ENCODE peak calls at places on chromosomes 3 and 15, in five cellular contexts. One of them, this sample, is unnamed.

GRCh38 chr3:143793971-143794370 is 54.3 kb downstream of the SLC9A9 start:
- DNase-seq in PC-9: no peak
- DNase-seq in heart right ventricle: no peak
- DNase-seq in adrenal gland: no peak
- DNase-seq in GM23338: no peak
- DNase-seq in this sample: no peak

GRCh38 chr3:132347095-132347494 is 29.9 kb downstream of the ACP3 start:
- DNase-seq in PC-9: peak; percentile 50
- DNase-seq in heart right ventricle: no peak
- DNase-seq in GM23338: no peak
- DNase-seq in adrenal gland: peak; percentile 82
- DNase-seq in this sample: no peak

GRCh38 chr3:187642861-187643260 is 27.3 kb downstream of the SST start:
- DNase-seq in adrenal gland: no peak
- DNase-seq in PC-9: no peak
- DNase-seq in heart right ventricle: no peak
- DNase-seq in GM23338: no peak
- DNase-seq in this sample: no peak

GRCh38 chr3:135487261-135487660 is 478.3 kb upstream of the PPP2R3A start:
- DNase-seq in adrenal gland: peak; percentile 73
- DNase-seq in GM23338: no peak
- DNase-seq in PC-9: no peak
- DNase-seq in heart right ventricle: no peak
- DNase-seq in this sample: no peak

GRCh38 chr15:90552162-90552928 is 22.6 kb downstream of the CRTC3 start:
- DNase-seq in adrenal gland: no peak
- DNase-seq in GM23338: no peak
- DNase-seq in heart right ventricle: no peak
- DNase-seq in PC-9: no peak
- DNase-seq in this sample: no peak

GRCh38 chr3:107690522-107691138 is 167.9 kb downstream of the BBX start:
- DNase-seq in adrenal gland: no peak
- DNase-seq in GM23338: peak; percentile 87
- DNase-seq in PC-9: no peak
- DNase-seq in heart right ventricle: no peak
- DNase-seq in this sample: peak; percentile 36

GRCh38 chr15:67253517-67254237 is 784 bp downstream of the AAGAB start:
- DNase-seq in adrenal gland: no peak
- DNase-seq in heart right ventricle: no peak
- DNase-seq in PC-9: peak; percentile 10
- DNase-seq in GM23338: no peak
- DNase-seq in this sample: peak; percentile 2

GRCh38 chr3:110234831-110235230 is 836.8 kb upstream of the NECTIN3 start:
- DNase-seq in heart right ventricle: no peak
- DNase-seq in PC-9: no peak
- DNase-seq in GM23338: no peak
- DNase-seq in adrenal gland: no peak
- DNase-seq in this sample: no peak

GRCh38 chr15:75058127-75058905 is 34.9 kb downstream of the PPCDC start:
- DNase-seq in adrenal gland: peak; percentile 20
- DNase-seq in PC-9: peak; percentile 66
- DNase-seq in heart right ventricle: no peak
- DNase-seq in GM23338: peak; percentile 17
- DNase-seq in this sample: no peak

GRCh38 chr15:32998182-32998581 is 196.3 kb downstream of the FMN1 start:
- DNase-seq in heart right ventricle: no peak
- DNase-seq in PC-9: no peak
- DNase-seq in adrenal gland: no peak
- DNase-seq in GM23338: no peak
- DNase-seq in this sample: no peak

GRCh38 chr15:37907136-37907535 is 27.3 kb upstream of the TMCO5A start:
- DNase-seq in heart right ventricle: no peak
- DNase-seq in PC-9: no peak
- DNase-seq in GM23338: no peak
- DNase-seq in adrenal gland: no peak
- DNase-seq in this sample: no peak

GRCh38 chr15:96037584-96037983 is 292.9 kb upstream of the NR2F2 start:
- DNase-seq in adrenal gland: no peak
- DNase-seq in GM23338: no peak
- DNase-seq in PC-9: no peak
- DNase-seq in heart right ventricle: no peak
- DNase-seq in this sample: no peak

GRCh38 chr3:149128856-149129255 is 582 bp upstream of the HPS3 start:
- DNase-seq in PC-9: no peak
- DNase-seq in adrenal gland: no peak
- DNase-seq in heart right ventricle: no peak
- DNase-seq in GM23338: no peak
- DNase-seq in this sample: no peak

GRCh38 chr3:188339410-188340295 is 185.7 kb downstream of the LPP start:
- DNase-seq in PC-9: no peak
- DNase-seq in GM23338: peak; percentile 8
- DNase-seq in heart right ventricle: no peak
- DNase-seq in adrenal gland: no peak
- DNase-seq in this sample: no peak

GRCh38 chr3:56119575-56120349 is 348.5 kb downstream of the ERC2 start:
- DNase-seq in heart right ventricle: peak; percentile 28
- DNase-seq in adrenal gland: no peak
- DNase-seq in PC-9: no peak
- DNase-seq in GM23338: no peak
- DNase-seq in this sample: no peak

GRCh38 chr3:109973733-109974132 is 636.4 kb upstream of the DPPA4 start:
- DNase-seq in GM23338: no peak
- DNase-seq in heart right ventricle: no peak
- DNase-seq in PC-9: no peak
- DNase-seq in adrenal gland: no peak
- DNase-seq in this sample: no peak

DNA sequence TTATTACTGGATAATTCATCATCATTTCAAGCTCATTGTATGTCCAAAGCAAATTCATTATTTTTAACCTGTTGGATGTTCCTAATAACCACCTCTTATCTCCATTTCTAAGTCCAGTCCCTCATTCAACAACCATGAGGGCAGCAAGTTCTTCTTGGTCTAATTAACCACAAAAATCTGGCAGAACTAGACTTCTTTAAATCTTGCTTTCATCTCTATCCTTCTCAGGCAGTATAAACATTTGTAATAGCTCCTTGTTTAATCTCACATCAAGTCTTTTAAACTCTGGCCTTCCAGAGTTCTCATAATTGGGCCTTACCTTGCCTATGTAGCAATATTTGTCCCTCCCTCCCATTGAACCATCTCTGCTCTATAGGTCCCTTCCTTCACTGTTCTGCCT is 17.0 kb upstream of the GHSR start:
- DNase-seq in PC-9: no peak
- DNase-seq in GM23338: no peak
- DNase-seq in adrenal gland: no peak
- DNase-seq in heart right ventricle: no peak
- DNase-seq in this sample: no peak
- H3K36me3 ChIP-seq in PC-9: no peaks in the 10 kb centered on the region
- H3K36me3 ChIP-seq in GM23338: no peaks in the 10 kb centered on the region
- H3K36me3 ChIP-seq in adrenal gland: no peaks in the 10 kb centered on the region
- H3K36me3 ChIP-seq in heart right ventricle: no peaks in the 10 kb centered on the region
- H3K36me3 ChIP-seq in this sample: no peaks in the 10 kb centered on the region

GRCh38 chr15:48415036-48415886 is 84.0 kb downstream of the DUT start:
- DNase-seq in adrenal gland: no peak
- DNase-seq in PC-9: peak; percentile 16
- DNase-seq in GM23338: no peak
- DNase-seq in heart right ventricle: no peak
- DNase-seq in this sample: no peak
- H3K36me3 ChIP-seq in adrenal gland: peaks cover 11% of the 10 kb centered on the region
- H3K36me3 ChIP-seq in PC-9: no peaks in the 10 kb centered on the region
- H3K36me3 ChIP-seq in GM23338: no peaks in the 10 kb centered on the region
- H3K36me3 ChIP-seq in heart right ventricle: peaks cover 21% of the 10 kb centered on the region
- H3K36me3 ChIP-seq in this sample: no peaks in the 10 kb centered on the region

DNA sequence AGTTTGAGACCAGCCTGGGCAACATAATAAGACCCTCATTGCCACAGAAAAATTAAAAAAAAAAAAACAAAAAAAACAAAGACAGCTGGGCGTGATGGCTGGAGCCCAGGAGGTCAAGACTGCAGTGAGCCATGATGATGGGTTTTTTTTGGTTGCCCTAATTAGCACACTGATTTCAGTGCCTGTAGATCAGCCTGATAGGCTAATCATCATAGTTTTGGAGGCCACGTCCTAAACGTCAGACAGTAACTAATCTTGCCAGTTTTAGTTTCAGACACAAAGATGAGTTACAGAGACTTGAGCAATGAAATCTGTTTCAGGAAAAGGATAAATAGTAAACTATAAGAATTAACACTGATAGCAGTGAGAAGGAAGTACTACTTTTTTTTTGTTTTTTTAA is 55.4 kb downstream of the LRCH3 start:
- DNase-seq in adrenal gland: no peak
- DNase-seq in heart right ventricle: no peak
- DNase-seq in GM23338: no peak
- DNase-seq in PC-9: no peak
- DNase-seq in this sample: no peak
- H3K36me3 ChIP-seq in adrenal gland: peaks cover 50% of the 10 kb centered on the region
- H3K36me3 ChIP-seq in heart right ventricle: peaks cover 49% of the 10 kb centered on the region
- H3K36me3 ChIP-seq in GM23338: peaks cover 8% of the 10 kb centered on the region
- H3K36me3 ChIP-seq in PC-9: peaks cover 36% of the 10 kb centered on the region
- H3K36me3 ChIP-seq in this sample: no peaks in the 10 kb centered on the region

GRCh38 chr3:46989146-46989810 is 9.8 kb downstream of the NBEAL2 start:
- DNase-seq in PC-9: no peak
- DNase-seq in heart right ventricle: peak; percentile 13
- DNase-seq in GM23338: peak; percentile 53
- DNase-seq in adrenal gland: no peak
- DNase-seq in this sample: no peak

GRCh38 chr3:46993292-46993691 is 13.8 kb downstream of the NBEAL2 start:
- DNase-seq in PC-9: no peak
- DNase-seq in heart right ventricle: no peak
- DNase-seq in adrenal gland: no peak
- DNase-seq in GM23338: no peak
- DNase-seq in this sample: no peak

GRCh38 chr3:46992231-46992630 is 12.8 kb downstream of the NBEAL2 start:
- DNase-seq in adrenal gland: no peak
- DNase-seq in heart right ventricle: peak; percentile 6
- DNase-seq in PC-9: no peak
- DNase-seq in GM23338: no peak
- DNase-seq in this sample: no peak

GRCh38 chr3:46990573-46991374 is 11.3 kb downstream of the NBEAL2 start:
- DNase-seq in PC-9: no peak
- DNase-seq in heart right ventricle: peak; percentile 39
- DNase-seq in GM23338: no peak
- DNase-seq in adrenal gland: no peak
- DNase-seq in this sample: no peak

GRCh38 chr3:46991406-46992165 is 12.1 kb downstream of the NBEAL2 start:
- DNase-seq in heart right ventricle: peak; percentile 4
- DNase-seq in GM23338: no peak
- DNase-seq in adrenal gland: no peak
- DNase-seq in PC-9: no peak
- DNase-seq in this sample: no peak
- H3K36me3 ChIP-seq in heart right ventricle: no peaks in the 10 kb centered on the region
- H3K36me3 ChIP-seq in GM23338: no peaks in the 10 kb centered on the region
- H3K36me3 ChIP-seq in adrenal gland: no peaks in the 10 kb centered on the region
- H3K36me3 ChIP-seq in PC-9: no peaks in the 10 kb centered on the region
- H3K36me3 ChIP-seq in this sample: no peaks in the 10 kb centered on the region

GRCh38 chr15:64396790-64397189 is 9.2 kb downstream of the TRIP4 start:
- DNase-seq in GM23338: no peak
- DNase-seq in PC-9: no peak
- DNase-seq in heart right ventricle: no peak
- DNase-seq in adrenal gland: no peak
- DNase-seq in this sample: no peak

GRCh38 chr15:64398575-64398974 is 10.9 kb downstream of the TRIP4 start:
- DNase-seq in heart right ventricle: no peak
- DNase-seq in GM23338: no peak
- DNase-seq in PC-9: no peak
- DNase-seq in adrenal gland: no peak
- DNase-seq in this sample: no peak

GRCh38 chr15:64400583-64400982 is 12.9 kb downstream of the TRIP4 start:
- DNase-seq in heart right ventricle: no peak
- DNase-seq in PC-9: no peak
- DNase-seq in adrenal gland: no peak
- DNase-seq in GM23338: no peak
- DNase-seq in this sample: no peak
- H3K36me3 ChIP-seq in heart right ventricle: peaks cover 81% of the 10 kb centered on the region
- H3K36me3 ChIP-seq in PC-9: no peaks in the 10 kb centered on the region
- H3K36me3 ChIP-seq in adrenal gland: peaks cover 89% of the 10 kb centered on the region
- H3K36me3 ChIP-seq in GM23338: peaks cover 15% of the 10 kb centered on the region
- H3K36me3 ChIP-seq in this sample: peaks cover 6% of the 10 kb centered on the region

GRCh38 chr3:71087109-71088018 is 496.2 kb downstream of the FOXP1 start:
- DNase-seq in GM23338: no peak
- DNase-seq in PC-9: no peak
- DNase-seq in adrenal gland: no peak
- DNase-seq in heart right ventricle: no peak
- DNase-seq in this sample: peak; percentile 49
- H3K36me3 ChIP-seq in GM23338: no peaks in the 10 kb centered on the region
- H3K36me3 ChIP-seq in PC-9: no peaks in the 10 kb centered on the region
- H3K36me3 ChIP-seq in adrenal gland: no peaks in the 10 kb centered on the region
- H3K36me3 ChIP-seq in heart right ventricle: no peaks in the 10 kb centered on the region
- H3K36me3 ChIP-seq in this sample: no peaks in the 10 kb centered on the region

GRCh38 chr15:44495562-44495961 is 41.4 kb upstream of the EIF3J start:
- DNase-seq in GM23338: no peak
- DNase-seq in heart right ventricle: no peak
- DNase-seq in adrenal gland: no peak
- DNase-seq in PC-9: no peak
- DNase-seq in this sample: no peak
- H3K36me3 ChIP-seq in GM23338: peaks cover 14% of the 10 kb centered on the region
- H3K36me3 ChIP-seq in heart right ventricle: peaks cover 11% of the 10 kb centered on the region
- H3K36me3 ChIP-seq in adrenal gland: peaks cover 34% of the 10 kb centered on the region
- H3K36me3 ChIP-seq in PC-9: no peaks in the 10 kb centered on the region
- H3K36me3 ChIP-seq in this sample: peaks cover 45% of the 10 kb centered on the region

DNA sequence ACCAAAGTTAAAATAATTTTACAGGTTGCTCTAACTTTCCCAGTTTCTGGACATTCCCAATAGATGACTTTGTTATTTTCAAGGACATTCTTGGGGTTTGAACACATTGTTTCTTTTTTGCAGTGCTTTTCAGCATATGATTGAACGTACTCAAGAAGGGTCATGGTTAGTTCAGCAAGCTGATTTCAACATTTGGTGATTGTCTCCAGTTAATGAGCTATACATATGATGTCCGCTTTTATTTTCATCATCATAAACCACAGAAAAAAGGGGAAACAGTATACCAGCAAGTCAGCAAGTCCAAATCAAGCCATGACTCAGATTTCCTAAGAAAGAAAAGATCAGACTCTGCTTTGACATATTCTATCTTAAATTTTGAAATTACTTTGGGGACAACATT is 69.4 kb downstream of the B3GALNT1 start:
- DNase-seq in GM23338: no peak
- DNase-seq in heart right ventricle: no peak
- DNase-seq in PC-9: no peak
- DNase-seq in adrenal gland: no peak
- DNase-seq in this sample: no peak
- H3K36me3 ChIP-seq in GM23338: no peaks in the 10 kb centered on the region
- H3K36me3 ChIP-seq in heart right ventricle: no peaks in the 10 kb centered on the region
- H3K36me3 ChIP-seq in PC-9: no peaks in the 10 kb centered on the region
- H3K36me3 ChIP-seq in adrenal gland: no peaks in the 10 kb centered on the region
- H3K36me3 ChIP-seq in this sample: no peaks in the 10 kb centered on the region

GRCh38 chr3:196055267-196055666 is 26.6 kb downstream of the TFRC start:
- DNase-seq in PC-9: no peak
- DNase-seq in GM23338: no peak
- DNase-seq in heart right ventricle: no peak
- DNase-seq in adrenal gland: no peak
- DNase-seq in this sample: no peak
- H3K36me3 ChIP-seq in PC-9: peaks cover 87% of the 10 kb centered on the region
- H3K36me3 ChIP-seq in GM23338: peaks cover 65% of the 10 kb centered on the region
- H3K36me3 ChIP-seq in heart right ventricle: peaks cover 93% of the 10 kb centered on the region
- H3K36me3 ChIP-seq in adrenal gland: peaks cover 100% of the 10 kb centered on the region
- H3K36me3 ChIP-seq in this sample: peaks cover 47% of the 10 kb centered on the region